ENCODE peak calls at places on chromosomes 12 and 14, in eight cellular contexts. T, N, H, X, U, J, K and E are unnamed samples.

GRCh38 chr12:4214912-4215861 is 58.4 kb upstream of the CCND2 start:
- DNase-seq in H (peak; percentile 56), J (peak; percentile 91), N (no peak), T (no peak), X (no peak), K (peak; percentile 57), U (no peak), E (peak; percentile 39)

GRCh38 chr12:14884458-14884878 is 1.2 kb downstream of the MGP start:
- DNase-seq in N (peak; percentile 27), H (peak; percentile 91), K (peak; percentile 77), X (peak; percentile 21), T (peak; percentile 27), J (peak; percentile 91), U (peak; percentile 90), E (peak; percentile 90)

GRCh38 chr12:66662179-66662578 is 16.7 kb downstream of the GRIP1 start:
- DNase-seq in X (no peak), U (no peak), T (no peak), N (no peak), J (no peak), K (no peak), H (no peak), E (no peak)

GRCh38 chr12:57096099-57096572 is 7.2 kb downstream of the NAB2 start:
- DNase-seq in K (no peak), H (peak; percentile 41), T (no peak), J (no peak), U (peak; percentile 72), X (peak; percentile 78), N (no peak), E (no peak)

GRCh38 chr12:31510034-31510433 is 80.9 kb downstream of the DENND5B start:
- DNase-seq in K (no peak), X (no peak), J (no peak), N (no peak), T (no peak), U (no peak), H (peak; percentile 64), E (no peak)

GRCh38 chr14:68506021-68506644 is 286.7 kb downstream of the ZFP36L1 start:
- DNase-seq in X (no peak), U (no peak), J (peak; percentile 77), H (peak; percentile 50), N (no peak), K (no peak), T (peak; percentile 3), E (no peak)

GRCh38 chr14:96088131-96088880 is 49.1 kb downstream of the C14orf132 start:
- DNase-seq in U (no peak), T (no peak), N (no peak), H (no peak), J (peak; percentile 42), X (no peak), K (no peak), E (no peak)

GRCh38 chr12:8668441-8668840 is 5.8 kb upstream of the MFAP5 start:
- DNase-seq in H (no peak), J (no peak), T (no peak), N (no peak), X (no peak), K (no peak), U (no peak), E (no peak)

GRCh38 chr14:59463773-59464650 is 1.2 kb downstream of the GPR135 start:
- DNase-seq in X (no peak), K (peak; percentile 55), H (peak; percentile 60), J (peak; percentile 84), N (no peak), U (peak; percentile 65), T (no peak), E (no peak)

GRCh38 chr12:51227962-51228361 is 10.1 kb upstream of the POU6F1 start:
- DNase-seq in H (no peak), K (no peak), J (no peak), N (no peak), X (no peak), T (no peak), U (no peak), E (no peak)

GRCh38 chr12:125245601-125246345 is 180.5 kb downstream of the AACS start:
- DNase-seq in N (no peak), H (no peak), T (no peak), X (no peak), U (no peak), K (no peak), J (no peak), E (no peak)

GRCh38 chr12:29581641-29582040 is 84.2 kb upstream of the OVCH1 start:
- DNase-seq in X (no peak), J (no peak), H (no peak), U (no peak), N (no peak), K (no peak), T (no peak), E (no peak)